ENCODE peak calls at places on chromosomes 12 and 14, in five cellular contexts. D is neuronal stem cell, H is H1, U is mesenchymal stem cell, W is trophoblast cell. P is an unnamed sample.

GRCh38 chr14:102471921-102472814 is 37.4 kb downstream of the ANKRD9 start:
- DNase-seq in H (no peak), U (no peak), D (no peak), W (no peak), P (no peak)

GRCh38 chr14:58296731-58297130 is 1.6 kb upstream of the ARID4A start:
- DNase-seq in U (peak; percentile 19), W (no peak), D (no peak), H (no peak), P (no peak)

GRCh38 chr12:120286768-120287490 is 4.8 kb downstream of the RNU4-2 start:
- DNase-seq in W (peak; percentile 87), U (no peak), H (no peak), D (no peak), P (no peak)

GRCh38 chr12:88703790-88704189 is 123.5 kb upstream of the KITLG start:
- DNase-seq in H (no peak), U (peak; percentile 15), W (peak; percentile 9), D (no peak), P (no peak)

GRCh38 chr12:114405199-114405448 is 820 bp downstream of the TBX5 start:
- DNase-seq in U (no peak), W (no peak), H (no peak), D (no peak), P (no peak)

GRCh38 chr14:98474900-98475299 is 797.1 kb downstream of the BCL11B start:
- DNase-seq in U (no peak), H (no peak), D (no peak), W (no peak), P (no peak)

GRCh38 chr12:66132408-66132807 is 1.9 kb upstream of the LLPH start:
- DNase-seq in W (no peak), H (no peak), U (peak; percentile 89), D (no peak), P (peak; percentile 61)

GRCh38 chr12:105177208-105177607 is 58.8 kb downstream of the APPL2 start:
- DNase-seq in D (no peak), U (no peak), W (no peak), H (no peak), P (no peak)

GRCh38 chr14:28756896-28757570 is 9.6 kb upstream of the FOXG1 start:
- DNase-seq in W (no peak), D (no peak), H (peak; percentile 58), U (peak; percentile 51), P (peak; percentile 62)

GRCh38 chr12:113097716-113098427 is 37.7 kb downstream of the RASAL1 start:
- DNase-seq in W (no peak), U (peak; percentile 2), H (peak; percentile 73), D (peak; percentile 40), P (peak; percentile 82)

GRCh38 chr12:89856431-89856830 is 147.8 kb upstream of the ATP2B1 start:
- DNase-seq in W (no peak), D (no peak), U (peak; percentile 68), H (no peak), P (no peak)

GRCh38 chr14:22497671-22498093 is 91.3 kb downstream of the DAD1 start:
- DNase-seq in W (no peak), U (no peak), D (no peak), H (no peak), P (no peak)
- H2BK12ac ChIP-seq in W (no peak overlapping the region), U (no peak overlapping the region), D (no peak overlapping the region), H (no peak overlapping the region), P (no peak overlapping the region)

DNA sequence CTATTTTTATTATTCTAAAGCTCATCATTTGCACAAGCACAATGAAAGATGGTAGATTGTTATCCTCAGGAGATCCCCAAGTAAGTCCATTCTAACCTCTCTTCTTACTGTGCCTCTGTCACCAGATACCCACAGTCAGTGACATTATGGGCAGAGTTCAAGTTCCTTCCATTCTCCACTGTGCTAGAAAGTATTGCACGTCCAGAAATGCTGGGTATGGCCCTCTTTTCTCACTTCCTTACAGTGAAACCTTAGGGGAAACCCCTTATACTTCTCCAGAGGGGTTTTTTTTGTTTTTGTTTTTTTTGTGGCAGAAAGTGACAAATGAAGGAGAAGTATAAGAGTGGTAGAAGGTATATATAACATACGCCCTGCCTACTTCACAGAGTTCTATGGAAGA is 102.9 kb downstream of the DIO2 start:
- DNase-seq in W (no peak), U (no peak), D (no peak), H (no peak), P (no peak)
- H2BK12ac ChIP-seq in W (no peak overlapping the region), U (no peak overlapping the region), D (no peak overlapping the region), H (no peak overlapping the region), P (no peak overlapping the region)

DNA sequence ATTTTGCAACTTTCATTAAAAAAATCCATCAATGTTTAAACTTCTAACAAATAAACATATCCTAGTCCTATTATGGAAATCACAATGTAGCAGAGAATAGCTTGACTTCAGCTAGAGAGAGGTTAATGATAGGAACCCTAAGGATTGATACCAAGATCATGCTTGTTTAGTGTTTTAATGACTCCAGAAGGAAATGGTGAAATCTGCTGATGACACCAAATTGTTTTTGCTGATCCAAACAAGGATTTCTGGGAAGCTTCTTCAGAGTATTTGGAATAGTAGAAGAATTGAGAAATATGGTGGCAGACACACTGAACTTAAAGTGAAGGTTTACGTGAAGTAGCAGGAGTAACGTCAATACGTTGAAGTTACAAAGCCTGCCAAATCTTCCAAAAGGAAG is 122.7 kb downstream of the RAD51B start:
- DNase-seq in D (no peak), H (no peak), W (no peak), U (peak; percentile 70), P (no peak)
- H2BK12ac ChIP-seq in D (no peak overlapping the region), H (no peak overlapping the region), W (no peak overlapping the region), U (no peak overlapping the region), P (no peak overlapping the region)

GRCh38 chr14:104925214-104925899 is 678 bp downstream of the PLD4 start:
- DNase-seq in D (no peak), H (no peak), W (no peak), U (no peak), P (no peak)
- H2BK12ac ChIP-seq in D (no peak overlapping the region), H (no peak overlapping the region), W (no peak overlapping the region), U (no peak overlapping the region), P (no peak overlapping the region)

DNA sequence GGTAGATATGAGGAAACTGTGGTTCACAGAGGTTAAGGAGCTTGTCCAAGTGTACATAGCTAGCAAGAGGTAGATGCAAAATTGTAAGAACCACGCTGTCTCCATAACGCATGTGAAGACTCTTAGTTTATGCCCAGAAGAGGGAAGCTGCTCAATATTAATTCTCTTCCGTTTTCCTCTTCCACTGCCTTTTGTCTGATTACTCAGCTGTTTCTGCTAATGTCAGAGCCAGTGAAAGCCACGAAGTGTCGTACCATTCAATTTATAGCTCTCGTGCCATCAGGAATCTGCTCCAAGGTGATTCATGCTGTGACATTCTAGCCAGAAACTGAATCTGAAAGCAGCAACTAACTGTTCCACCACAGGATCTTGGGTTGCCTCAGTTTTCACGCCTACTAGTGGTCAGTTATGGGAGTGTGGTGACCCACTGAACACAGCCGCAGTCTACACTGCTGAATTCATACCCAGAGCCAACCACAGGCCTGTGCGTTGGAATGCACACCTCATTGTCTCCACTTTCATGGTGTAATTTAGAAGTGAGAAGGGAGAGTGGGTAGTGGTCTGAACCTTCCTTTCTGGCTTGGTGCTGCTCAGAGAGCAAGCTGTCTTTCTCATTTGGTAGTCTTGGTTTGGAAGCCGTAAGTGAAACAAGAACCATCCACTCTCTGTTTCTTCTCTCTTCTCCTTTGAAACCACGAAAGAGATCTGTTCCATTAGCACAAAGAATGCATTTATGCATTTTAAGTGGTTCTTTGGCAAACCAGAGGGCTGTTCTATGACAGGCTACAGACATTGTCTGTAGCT is 74.2 kb upstream of the NAP1L1 start:
- DNase-seq in H (peak; percentile 73), U (peak; percentile 94), W (peak; percentile 59), D (peak; percentile 31), P (peak; percentile 78)
- H2BK12ac ChIP-seq in H (no peak overlapping the region), U (no peak overlapping the region), W (no peak overlapping the region), D (no peak overlapping the region), P (no peak overlapping the region)

DNA sequence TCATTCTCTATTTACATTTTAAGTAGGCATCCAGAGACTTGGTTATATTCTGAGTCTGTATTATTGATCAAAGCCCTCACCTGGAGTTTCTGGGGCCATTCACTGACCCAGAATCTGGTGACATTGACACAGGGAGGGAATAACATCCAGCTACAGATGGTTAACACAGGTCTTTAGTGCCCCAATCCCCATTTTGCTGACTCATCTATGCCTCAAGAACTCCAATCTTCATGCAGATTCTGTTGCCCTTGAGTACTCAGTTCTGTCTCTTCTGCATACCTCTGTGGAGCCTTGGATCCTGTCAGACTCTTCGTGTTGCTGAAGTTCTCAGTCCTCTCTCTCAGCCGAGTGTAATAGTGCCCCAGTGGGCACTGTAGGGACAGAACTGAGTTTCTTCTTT is 208.9 kb downstream of the RGS6 start:
- DNase-seq in D (no peak), H (no peak), U (no peak), W (no peak), P (no peak)
- H2BK12ac ChIP-seq in D (no peak overlapping the region), H (no peak overlapping the region), U (no peak overlapping the region), W (no peak overlapping the region), P (no peak overlapping the region)

DNA sequence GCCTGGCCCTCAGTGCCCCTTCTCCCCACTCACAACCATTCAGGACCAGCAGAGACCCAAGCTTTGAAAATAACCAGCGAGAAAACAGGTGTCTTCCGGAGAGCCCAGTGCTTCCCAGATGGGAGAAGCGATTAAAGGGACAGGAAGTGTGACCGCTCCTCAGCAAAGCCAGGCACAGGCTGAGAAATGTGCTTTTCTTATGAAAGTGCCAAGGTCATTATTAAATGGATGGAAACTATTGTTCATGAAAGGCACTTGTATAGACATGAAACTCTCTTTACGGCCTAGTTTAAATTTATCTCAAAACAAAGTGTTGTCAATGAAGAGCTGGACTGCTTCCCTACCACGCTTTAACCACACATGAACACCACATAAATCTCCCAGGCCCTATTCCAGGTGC is 210.4 kb downstream of the SPTSSA start:
- DNase-seq in H (no peak), U (no peak), D (no peak), W (no peak), P (no peak)
- H2BK12ac ChIP-seq in H (no peak overlapping the region), U (no peak overlapping the region), D (no peak overlapping the region), W (peak overlapping the region; percentile 69), P (no peak overlapping the region)

DNA sequence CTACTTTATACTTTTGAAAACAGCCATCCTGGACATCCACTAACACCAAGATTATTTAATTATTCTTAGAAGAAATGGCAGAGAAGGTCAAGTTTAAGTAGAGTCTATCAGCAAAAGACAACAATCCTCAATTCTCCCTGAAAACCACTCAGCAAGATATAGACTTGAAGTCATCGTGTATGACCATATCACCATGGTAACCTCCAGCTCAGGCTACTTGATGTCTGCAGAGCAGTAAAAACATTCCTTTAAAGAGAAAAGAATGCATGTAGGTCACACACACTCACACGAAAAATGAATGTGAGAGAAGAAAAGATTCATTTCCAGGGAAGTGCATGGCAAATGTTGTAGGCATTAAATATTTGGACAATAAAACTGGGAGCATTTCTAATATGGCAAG is 58.6 kb downstream of the CCDC59 start:
- DNase-seq in W (no peak), D (no peak), U (peak; percentile 52), H (no peak), P (no peak)
- H2BK12ac ChIP-seq in W (no peak overlapping the region), D (no peak overlapping the region), U (no peak overlapping the region), H (no peak overlapping the region), P (no peak overlapping the region)

GRCh38 chr12:101608301-101609133 is 13.7 kb downstream of the MYBPC1 start:
- DNase-seq in H (no peak), D (no peak), W (no peak), U (no peak), P (no peak)

GRCh38 chr12:101609198-101609597 is 14.4 kb downstream of the MYBPC1 start:
- DNase-seq in D (no peak), W (no peak), H (no peak), U (no peak), P (no peak)

GRCh38 chr12:101607894-101608293 is 13.1 kb downstream of the MYBPC1 start:
- DNase-seq in U (no peak), H (no peak), D (no peak), W (no peak), P (no peak)

GRCh38 chr12:101616027-101616494 is 21.3 kb downstream of the MYBPC1 start:
- DNase-seq in D (no peak), W (no peak), U (no peak), H (no peak), P (no peak)

GRCh38 chr12:101612162-101612916 is 17.6 kb downstream of the MYBPC1 start:
- DNase-seq in U (no peak), D (no peak), W (no peak), H (no peak), P (no peak)
- H2BK12ac ChIP-seq in U (no peak overlapping the region), D (no peak overlapping the region), W (no peak overlapping the region), H (no peak overlapping the region), P (no peak overlapping the region)